ENCODE peak calls at places on chromosomes 12 and 14, in ten cellular contexts. One of them, this sample, is unnamed.

GRCh38 chr12:99498756-99499155 is 148.8 kb upstream of the GARIN6 start:
- DNase-seq in retinal pigment epithelial cell: peak; percentile 47
- DNase-seq in NCI-H774: no peak
- DNase-seq in T-helper 2 cell: no peak
- DNase-seq in cardiac fibroblast: no peak
- DNase-seq in Jurkat, Clone E6-1: no peak
- DNase-seq in esophagus muscularis mucosa: no peak
- DNase-seq in NCI-H1092 treated with DMSO at 0.1 percent for 48 hours: no peak
- DNase-seq in IMR-90: peak; percentile 42
- DNase-seq in 8988T: peak; percentile 3
- DNase-seq in this sample: peak; percentile 60

GRCh38 chr12:8914716-8915526 is 612 bp downstream of the PHC1 start:
- DNase-seq in retinal pigment epithelial cell: no peak
- DNase-seq in NCI-H774: peak; percentile 57
- DNase-seq in T-helper 2 cell: peak; percentile 62
- DNase-seq in cardiac fibroblast: peak; percentile 54
- DNase-seq in Jurkat, Clone E6-1: peak; percentile 40
- DNase-seq in esophagus muscularis mucosa: no peak
- DNase-seq in NCI-H1092 treated with DMSO at 0.1 percent for 48 hours: peak; percentile 67
- DNase-seq in IMR-90: peak; percentile 37
- DNase-seq in 8988T: peak; percentile 64
- DNase-seq in this sample: no peak

GRCh38 chr12:55742719-55743130 is at the start of gene GDF11:
- DNase-seq in retinal pigment epithelial cell: no peak
- DNase-seq in NCI-H774: peak; percentile 86
- DNase-seq in T-helper 2 cell: peak; percentile 62
- DNase-seq in cardiac fibroblast: peak; percentile 82
- DNase-seq in Jurkat, Clone E6-1: no peak
- DNase-seq in esophagus muscularis mucosa: no peak
- DNase-seq in NCI-H1092 treated with DMSO at 0.1 percent for 48 hours: peak; percentile 82
- DNase-seq in IMR-90: peak; percentile 74
- DNase-seq in 8988T: peak; percentile 96
- DNase-seq in this sample: no peak

GRCh38 chr12:75818863-75819262 is 212.7 kb downstream of the PHLDA1 start:
- DNase-seq in retinal pigment epithelial cell: peak; percentile 60
- DNase-seq in NCI-H774: no peak
- DNase-seq in T-helper 2 cell: no peak
- DNase-seq in cardiac fibroblast: no peak
- DNase-seq in Jurkat, Clone E6-1: no peak
- DNase-seq in esophagus muscularis mucosa: no peak
- DNase-seq in NCI-H1092 treated with DMSO at 0.1 percent for 48 hours: no peak
- DNase-seq in IMR-90: peak; percentile 55
- DNase-seq in 8988T: no peak
- DNase-seq in this sample: no peak

GRCh38 chr12:123119808-123120207 is 31.1 kb downstream of the PITPNM2 start:
- DNase-seq in retinal pigment epithelial cell: no peak
- DNase-seq in NCI-H774: no peak
- DNase-seq in T-helper 2 cell: no peak
- DNase-seq in cardiac fibroblast: no peak
- DNase-seq in Jurkat, Clone E6-1: no peak
- DNase-seq in esophagus muscularis mucosa: no peak
- DNase-seq in NCI-H1092 treated with DMSO at 0.1 percent for 48 hours: no peak
- DNase-seq in IMR-90: no peak
- DNase-seq in 8988T: no peak
- DNase-seq in this sample: no peak

GRCh38 chr12:6336079-6336858 is 5.6 kb downstream of the TNFRSF1A start:
- DNase-seq in retinal pigment epithelial cell: peak; percentile 100
- DNase-seq in NCI-H774: no peak
- DNase-seq in T-helper 2 cell: no peak
- DNase-seq in cardiac fibroblast: peak; percentile 100
- DNase-seq in Jurkat, Clone E6-1: peak; percentile 83
- DNase-seq in esophagus muscularis mucosa: peak; percentile 98
- DNase-seq in NCI-H1092 treated with DMSO at 0.1 percent for 48 hours: no peak
- DNase-seq in IMR-90: peak; percentile 99
- DNase-seq in 8988T: peak; percentile 78
- DNase-seq in this sample: peak; percentile 97

GRCh38 chr14:80037349-80037748 is 174.0 kb downstream of the DIO2 start:
- DNase-seq in retinal pigment epithelial cell: no peak
- DNase-seq in NCI-H774: no peak
- DNase-seq in T-helper 2 cell: no peak
- DNase-seq in cardiac fibroblast: no peak
- DNase-seq in Jurkat, Clone E6-1: no peak
- DNase-seq in esophagus muscularis mucosa: no peak
- DNase-seq in NCI-H1092 treated with DMSO at 0.1 percent for 48 hours: no peak
- DNase-seq in IMR-90: no peak
- DNase-seq in 8988T: no peak
- DNase-seq in this sample: no peak

GRCh38 chr12:117530796-117531195 is 169.4 kb upstream of the NOS1 start:
- DNase-seq in retinal pigment epithelial cell: no peak
- DNase-seq in NCI-H774: no peak
- DNase-seq in T-helper 2 cell: no peak
- DNase-seq in cardiac fibroblast: no peak
- DNase-seq in Jurkat, Clone E6-1: no peak
- DNase-seq in esophagus muscularis mucosa: no peak
- DNase-seq in NCI-H1092 treated with DMSO at 0.1 percent for 48 hours: no peak
- DNase-seq in IMR-90: no peak
- DNase-seq in 8988T: no peak
- DNase-seq in this sample: no peak

GRCh38 chr14:53596845-53597525 is 359.6 kb downstream of the BMP4 start:
- DNase-seq in retinal pigment epithelial cell: no peak
- DNase-seq in NCI-H774: no peak
- DNase-seq in T-helper 2 cell: no peak
- DNase-seq in cardiac fibroblast: no peak
- DNase-seq in Jurkat, Clone E6-1: no peak
- DNase-seq in esophagus muscularis mucosa: no peak
- DNase-seq in NCI-H1092 treated with DMSO at 0.1 percent for 48 hours: no peak
- DNase-seq in IMR-90: peak; percentile 43
- DNase-seq in 8988T: no peak
- DNase-seq in this sample: no peak

GRCh38 chr12:19411234-19412221 is 27.8 kb upstream of the AEBP2 start:
- DNase-seq in retinal pigment epithelial cell: peak; percentile 89
- DNase-seq in NCI-H774: no peak
- DNase-seq in T-helper 2 cell: no peak
- DNase-seq in cardiac fibroblast: no peak
- DNase-seq in Jurkat, Clone E6-1: no peak
- DNase-seq in esophagus muscularis mucosa: no peak
- DNase-seq in NCI-H1092 treated with DMSO at 0.1 percent for 48 hours: no peak
- DNase-seq in IMR-90: no peak
- DNase-seq in 8988T: no peak
- DNase-seq in this sample: no peak